ENCODE peak calls at places on chromosomes 7 and 10, in five cellular contexts. P, Y, E, U and F are unnamed samples.

GRCh38 chr10:71912431-71912830 is 51.8 kb upstream of the CHST3 start:
- DNase-seq in P (no peak), Y (no peak), E (no peak), U (no peak), F (peak)

GRCh38 chr7:109868215-109868614 is 1222.7 kb upstream of the LRRN3 start:
- DNase-seq in P (no peak), Y (no peak), E (no peak), U (no peak), F (no peak)

GRCh38 chr7:74401137-74401859 is 52.4 kb upstream of the GTF2IRD1 start:
- DNase-seq in P (peak), Y (peak), E (peak), U (peak), F (peak)

GRCh38 chr10:7260412-7260900 is 150.4 kb downstream of the SFMBT2 start:
- DNase-seq in P (no peak), Y (peak), E (peak), U (no peak), F (peak)

GRCh38 chr7:151374139-151374538 is 32.5 kb downstream of the NUB1 start:
- DNase-seq in P (peak), Y (peak), E (no peak), U (no peak), F (no peak)

GRCh38 chr7:39271386-39271785 is 293.7 kb downstream of the POU6F2 start:
- DNase-seq in P (no peak), Y (no peak), E (no peak), U (no peak), F (peak)

GRCh38 chr7:107078517-107078966 is 34.0 kb downstream of the PRKAR2B start:
- DNase-seq in P (no peak), Y (no peak), E (peak), U (no peak), F (peak)

GRCh38 chr7:69934475-69934903 is 336.2 kb downstream of the AUTS2 start:
- DNase-seq in P (no peak), Y (no peak), E (no peak), U (no peak), F (no peak)

GRCh38 chr10:48306265-48306869 is at the start of gene MAPK8:
- DNase-seq in P (peak), Y (peak), E (peak), U (peak), F (peak)